ENCODE peak calls at places on chromosomes 16 and 17, in six cellular contexts. One of them, this sample, is unnamed.

GRCh38 chr16:7614022-7614795 is 281.6 kb downstream of the RBFOX1 start:
- DNase-seq in H9: no peak
- DNase-seq in mesendoderm: no peak
- DNase-seq in H1: no peak
- DNase-seq in neuronal stem cell: no peak
- DNase-seq in mesenchymal stem cell: no peak
- DNase-seq in this sample: no peak

GRCh38 chr17:59366040-59366757 is 34.7 kb downstream of the YPEL2 start:
- DNase-seq in mesendoderm: peak
- DNase-seq in neuronal stem cell: peak
- DNase-seq in H1: peak
- DNase-seq in H9: peak
- DNase-seq in mesenchymal stem cell: peak
- DNase-seq in this sample: no peak

GRCh38 chr16:74107795-74108610 is 188.6 kb upstream of the PSMD7 start:
- DNase-seq in H1: peak
- DNase-seq in mesenchymal stem cell: peak
- DNase-seq in mesendoderm: peak
- DNase-seq in H9: peak
- DNase-seq in neuronal stem cell: peak
- DNase-seq in this sample: peak

GRCh38 chr17:19724501-19725420 is 8.4 kb upstream of the SLC47A2 start:
- DNase-seq in neuronal stem cell: no peak
- DNase-seq in H1: no peak
- DNase-seq in H9: peak
- DNase-seq in mesendoderm: no peak
- DNase-seq in mesenchymal stem cell: no peak
- DNase-seq in this sample: no peak

GRCh38 chr16:87487361-87487924 is 5.4 kb downstream of the ZCCHC14 start:
- DNase-seq in mesendoderm: peak
- DNase-seq in H9: peak
- DNase-seq in neuronal stem cell: peak
- DNase-seq in mesenchymal stem cell: no peak
- DNase-seq in H1: peak
- DNase-seq in this sample: no peak

GRCh38 chr17:44707755-44708400 is 587 bp upstream of the DBF4B start:
- DNase-seq in neuronal stem cell: no peak
- DNase-seq in H1: no peak
- DNase-seq in mesenchymal stem cell: no peak
- DNase-seq in mesendoderm: no peak
- DNase-seq in H9: no peak
- DNase-seq in this sample: no peak

GRCh38 chr17:17111401-17112393 is 69.4 kb downstream of the MPRIP start:
- DNase-seq in neuronal stem cell: no peak
- DNase-seq in mesendoderm: no peak
- DNase-seq in H1: no peak
- DNase-seq in mesenchymal stem cell: no peak
- DNase-seq in H9: no peak
- DNase-seq in this sample: no peak

GRCh38 chr16:34802848-34803599 is 1343.6 kb downstream of the TP53TG3F start:
- DNase-seq in H1: no peak
- DNase-seq in mesenchymal stem cell: no peak
- DNase-seq in neuronal stem cell: no peak
- DNase-seq in mesendoderm: no peak
- DNase-seq in H9: no peak
- DNase-seq in this sample: no peak

GRCh38 chr16:502179-502943 is 25.2 kb upstream of the CAPN15 start:
- DNase-seq in H1: no peak
- DNase-seq in mesenchymal stem cell: no peak
- DNase-seq in neuronal stem cell: no peak
- DNase-seq in H9: no peak
- DNase-seq in mesendoderm: no peak
- DNase-seq in this sample: no peak

GRCh38 chr16:3656491-3657468 is 2.3 kb downstream of the DNASE1 start:
- DNase-seq in H9: peak
- DNase-seq in mesenchymal stem cell: no peak
- DNase-seq in mesendoderm: no peak
- DNase-seq in neuronal stem cell: no peak
- DNase-seq in H1: no peak
- DNase-seq in this sample: no peak

GRCh38 chr16:1220098-1220728 is 4.9 kb downstream of the TPSG1 start:
- DNase-seq in mesendoderm: no peak
- DNase-seq in neuronal stem cell: no peak
- DNase-seq in mesenchymal stem cell: no peak
- DNase-seq in H1: no peak
- DNase-seq in H9: no peak
- DNase-seq in this sample: no peak

GRCh38 chr17:74296548-74296936 is 22.5 kb downstream of the DNAI2 start:
- DNase-seq in mesenchymal stem cell: peak
- DNase-seq in H1: peak
- DNase-seq in mesendoderm: peak
- DNase-seq in H9: peak
- DNase-seq in neuronal stem cell: peak
- DNase-seq in this sample: peak

GRCh38 chr17:44933824-44934744 is 13.5 kb downstream of the KIF18B start:
- DNase-seq in H1: no peak
- DNase-seq in mesenchymal stem cell: no peak
- DNase-seq in H9: peak
- DNase-seq in neuronal stem cell: no peak
- DNase-seq in mesendoderm: no peak
- DNase-seq in this sample: no peak

GRCh38 chr17:37744961-37745800 is at the start of gene HNF1B:
- DNase-seq in H1: peak
- DNase-seq in mesenchymal stem cell: no peak
- DNase-seq in H9: peak
- DNase-seq in mesendoderm: peak
- DNase-seq in neuronal stem cell: no peak
- DNase-seq in this sample: no peak

GRCh38 chr17:47618416-47618815 is 31.3 kb upstream of the KPNB1 start:
- DNase-seq in neuronal stem cell: no peak
- DNase-seq in mesenchymal stem cell: peak
- DNase-seq in H9: no peak
- DNase-seq in H1: no peak
- DNase-seq in mesendoderm: peak
- DNase-seq in this sample: peak

GRCh38 chr17:58415371-58416055 is 1.8 kb downstream of the RNF43 start:
- DNase-seq in H1: no peak
- DNase-seq in neuronal stem cell: no peak
- DNase-seq in mesendoderm: peak
- DNase-seq in H9: peak
- DNase-seq in mesenchymal stem cell: no peak
- DNase-seq in this sample: no peak

GRCh38 chr16:4913774-4914525 is 23.0 kb downstream of the PPL start:
- DNase-seq in mesendoderm: no peak
- DNase-seq in neuronal stem cell: no peak
- DNase-seq in H1: no peak
- DNase-seq in mesenchymal stem cell: no peak
- DNase-seq in H9: no peak
- DNase-seq in this sample: no peak

GRCh38 chr17:45019177-45019711 is 32.2 kb downstream of the DCAKD start:
- DNase-seq in mesenchymal stem cell: peak
- DNase-seq in H1: no peak
- DNase-seq in mesendoderm: no peak
- DNase-seq in H9: no peak
- DNase-seq in neuronal stem cell: no peak
- DNase-seq in this sample: peak

GRCh38 chr17:48429638-48430586 is at the start of gene SKAP1:
- DNase-seq in mesendoderm: peak
- DNase-seq in H1: peak
- DNase-seq in mesenchymal stem cell: no peak
- DNase-seq in H9: peak
- DNase-seq in neuronal stem cell: no peak
- DNase-seq in this sample: no peak

GRCh38 chr17:2449486-2449885 is 48.6 kb upstream of the MNT start:
- DNase-seq in neuronal stem cell: no peak
- DNase-seq in mesenchymal stem cell: no peak
- DNase-seq in H1: no peak
- DNase-seq in H9: no peak
- DNase-seq in mesendoderm: no peak
- DNase-seq in this sample: peak

GRCh38 chr16:88130681-88131080 is 179.4 kb downstream of the BANP start:
- DNase-seq in mesenchymal stem cell: no peak
- DNase-seq in mesendoderm: no peak
- DNase-seq in neuronal stem cell: no peak
- DNase-seq in H1: no peak
- DNase-seq in H9: no peak
- DNase-seq in this sample: no peak

GRCh38 chr16:14489460-14489859 is 140.6 kb downstream of the PARN start:
- DNase-seq in neuronal stem cell: no peak
- DNase-seq in H1: no peak
- DNase-seq in mesendoderm: peak
- DNase-seq in mesenchymal stem cell: peak
- DNase-seq in H9: peak
- DNase-seq in this sample: peak

GRCh38 chr16:59148312-59148711 is 414.2 kb upstream of the GOT2 start:
- DNase-seq in mesendoderm: no peak
- DNase-seq in neuronal stem cell: no peak
- DNase-seq in H9: no peak
- DNase-seq in mesenchymal stem cell: no peak
- DNase-seq in H1: no peak
- DNase-seq in this sample: no peak

GRCh38 chr17:42276609-42277341 is 584 bp upstream of the STAT5B start:
- DNase-seq in neuronal stem cell: no peak
- DNase-seq in mesenchymal stem cell: peak
- DNase-seq in H1: peak
- DNase-seq in mesendoderm: peak
- DNase-seq in H9: peak
- DNase-seq in this sample: peak

GRCh38 chr16:11233727-11234376 is 22.2 kb downstream of the SOCS1 start:
- DNase-seq in mesendoderm: peak
- DNase-seq in neuronal stem cell: no peak
- DNase-seq in H9: peak
- DNase-seq in mesenchymal stem cell: no peak
- DNase-seq in H1: peak
- DNase-seq in this sample: no peak

GRCh38 chr17:72120878-72121163 is at the start of gene SOX9:
- DNase-seq in H1: peak
- DNase-seq in mesenchymal stem cell: peak
- DNase-seq in mesendoderm: peak
- DNase-seq in H9: peak
- DNase-seq in neuronal stem cell: peak
- DNase-seq in this sample: peak

DNA sequence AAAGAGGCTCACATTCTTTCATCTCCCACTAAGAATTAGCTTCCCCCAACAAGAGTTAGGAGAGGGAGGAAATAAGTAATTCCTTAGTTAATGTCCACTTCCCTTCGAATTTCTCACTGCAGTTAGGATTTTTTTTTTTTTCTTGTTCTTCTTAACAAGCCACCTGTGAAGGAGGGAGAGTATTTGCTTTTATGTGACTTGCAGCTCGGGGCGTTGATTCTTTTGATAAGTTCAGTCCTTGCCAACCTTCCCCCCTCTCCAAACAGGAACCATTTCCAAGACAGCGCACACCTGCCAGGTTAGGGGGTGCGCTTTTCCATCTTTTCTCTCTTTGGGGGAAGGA is 841 bp downstream of the ADAMTS18 start:
- DNase-seq in neuronal stem cell: no peak
- DNase-seq in mesendoderm: no peak
- DNase-seq in mesenchymal stem cell: no peak
- DNase-seq in H1: no peak
- DNase-seq in H9: no peak
- DNase-seq in this sample: no peak
- H2BK5ac ChIP-seq in neuronal stem cell: no peak
- H2BK5ac ChIP-seq in mesendoderm: no peak
- H2BK5ac ChIP-seq in mesenchymal stem cell: no peak
- H2BK5ac ChIP-seq in H1: no peak
- H2BK5ac ChIP-seq in H9: no peak
- H2BK5ac ChIP-seq in this sample: no peak

DNA sequence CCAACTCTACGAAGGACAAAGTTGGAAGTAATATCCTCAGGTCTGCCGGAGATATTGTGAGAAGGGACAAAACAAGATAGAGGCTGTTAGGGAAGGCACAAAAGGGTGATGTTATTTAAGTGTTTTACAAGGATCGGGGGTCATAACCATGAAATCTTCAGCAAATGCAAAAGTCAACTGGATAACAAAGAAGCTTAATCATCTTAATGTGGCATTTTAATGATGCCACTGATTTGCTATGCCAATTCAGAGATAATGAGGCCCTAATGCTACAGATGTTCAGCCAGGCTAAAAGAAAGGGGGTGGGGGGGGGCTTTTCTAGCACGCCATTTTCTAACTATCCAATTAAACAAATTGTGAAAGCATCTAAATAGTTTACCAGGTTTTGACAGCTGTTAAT is 63.1 kb downstream of the IKZF3 start:
- DNase-seq in H1: no peak
- DNase-seq in mesendoderm: no peak
- DNase-seq in mesenchymal stem cell: no peak
- DNase-seq in H9: no peak
- DNase-seq in neuronal stem cell: no peak
- DNase-seq in this sample: no peak
- H2BK15ac ChIP-seq in H1: no peak
- H2BK15ac ChIP-seq in mesendoderm: no peak
- H2BK15ac ChIP-seq in mesenchymal stem cell: no peak
- H2BK15ac ChIP-seq in H9: no peak
- H2BK15ac ChIP-seq in neuronal stem cell: no peak
- H2BK15ac ChIP-seq in this sample: no peak

GRCh38 chr17:29154516-29155234 is 25.5 kb downstream of the MYO18A start:
- DNase-seq in H9: no peak
- DNase-seq in neuronal stem cell: no peak
- DNase-seq in mesenchymal stem cell: no peak
- DNase-seq in H1: no peak
- DNase-seq in mesendoderm: no peak
- DNase-seq in this sample: no peak
- H2BK5ac ChIP-seq in H9: peak
- H2BK5ac ChIP-seq in neuronal stem cell: no peak
- H2BK5ac ChIP-seq in mesenchymal stem cell: no peak
- H2BK5ac ChIP-seq in H1: peak
- H2BK5ac ChIP-seq in mesendoderm: peak
- H2BK5ac ChIP-seq in this sample: peak

DNA sequence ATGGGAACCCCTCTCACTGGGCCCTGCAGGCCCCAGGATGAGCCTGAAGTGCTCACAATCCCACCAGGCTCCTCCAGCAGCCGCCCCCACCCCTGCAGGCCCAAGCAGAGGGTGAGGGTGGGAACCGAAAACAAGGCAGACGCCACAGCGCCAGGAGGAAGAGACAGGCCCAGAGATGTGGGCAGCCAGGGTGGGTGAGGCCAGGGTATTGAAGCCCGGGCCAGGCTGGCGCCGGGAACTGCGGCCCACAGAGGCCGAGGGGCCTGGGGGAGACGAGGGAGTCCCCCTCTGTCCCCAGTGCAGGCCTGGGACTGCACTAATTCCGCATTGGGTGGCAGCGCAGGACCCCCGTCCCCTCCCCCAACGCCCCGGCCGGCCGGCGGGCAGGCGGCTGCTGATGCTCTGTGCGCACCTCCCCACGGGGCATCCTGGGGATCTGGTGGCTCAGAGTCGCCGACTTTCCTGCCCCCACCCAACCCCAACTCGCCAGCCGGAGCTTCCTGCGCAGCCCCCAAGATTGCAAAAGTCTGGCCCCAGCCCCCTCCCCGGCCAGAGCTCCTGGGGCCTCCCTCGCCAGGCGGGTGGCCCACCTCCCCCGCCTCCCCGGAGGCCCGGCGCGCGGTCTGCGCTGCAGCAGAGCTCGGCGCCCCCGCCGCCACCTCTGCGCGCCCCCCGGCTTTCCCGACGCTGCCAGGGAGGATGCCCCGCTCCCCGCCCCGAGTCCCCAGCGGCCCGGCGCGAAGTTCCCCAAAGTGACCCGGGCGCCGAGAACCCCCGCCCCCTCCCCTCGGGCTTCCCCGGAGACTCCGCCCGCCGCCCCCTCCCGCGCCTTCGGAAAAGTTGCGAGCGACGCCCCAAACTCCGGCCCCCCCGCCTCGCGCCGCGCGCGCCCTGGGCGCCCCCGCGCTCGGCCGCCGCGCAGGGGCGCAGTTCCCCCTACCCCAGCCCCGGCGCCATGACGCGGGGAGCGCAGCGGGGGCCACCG is 107.8 kb downstream of the ENGASE start:
- DNase-seq in mesendoderm: no peak
- DNase-seq in H1: peak
- DNase-seq in neuronal stem cell: no peak
- DNase-seq in mesenchymal stem cell: no peak
- DNase-seq in H9: no peak
- DNase-seq in this sample: no peak
- H2BK15ac ChIP-seq in mesendoderm: no peak
- H2BK15ac ChIP-seq in H1: no peak
- H2BK15ac ChIP-seq in neuronal stem cell: peak
- H2BK15ac ChIP-seq in mesenchymal stem cell: no peak
- H2BK15ac ChIP-seq in H9: no peak
- H2BK15ac ChIP-seq in this sample: no peak

This sample was measured in IMR-90.